ENCODE peak calls at places on chromosomes 4 and X, in seven cellular contexts. E, R, M, Y, L, S and X are unnamed samples.

GRCh38 chr4:54064317-54065275 is at the start of gene CHIC2:
- DNase-seq in R (peak; percentile 95), Y (peak; percentile 97), S (peak; percentile 97), M (peak; percentile 92), L (peak; percentile 96), E (peak; percentile 95), X (peak; percentile 79)

GRCh38 chr4:2855584-2855983 is 11.9 kb downstream of the ADD1 start:
- DNase-seq in S (no peak), E (no peak), Y (no peak), R (no peak), M (no peak), L (no peak), X (no peak)

GRCh38 chr4:73836373-73837269 is at the start of gene CXCL6:
- DNase-seq in M (no peak), Y (peak; percentile 73), L (peak; percentile 17), E (peak; percentile 38), R (no peak), S (no peak), X (no peak)

GRCh38 chrX:134868766-134869495 is 121.9 kb upstream of the SMIM10 start:
- DNase-seq in E (peak; percentile 78), S (no peak), M (peak; percentile 96), R (no peak), Y (peak; percentile 79), L (peak; percentile 71), X (peak; percentile 41)

GRCh38 chr4:89586318-89586717 is 250.6 kb downstream of the SNCA start:
- DNase-seq in E (no peak), M (no peak), S (no peak), Y (no peak), R (no peak), L (peak; percentile 8), X (no peak)

GRCh38 chr4:113603926-113604325 is 157.6 kb downstream of the CAMK2D start:
- DNase-seq in R (no peak), S (no peak), Y (peak; percentile 63), M (peak; percentile 40), L (peak; percentile 5), E (no peak), X (no peak)

GRCh38 chr4:102683846-102684581 is 76.8 kb downstream of the MANBA start:
- DNase-seq in E (no peak), Y (no peak), M (peak; percentile 25), S (no peak), L (no peak), R (no peak), X (no peak)

GRCh38 chrX:49829016-49829415 is at the start of gene PAGE4:
- DNase-seq in E (no peak), R (no peak), S (no peak), M (no peak), Y (no peak), L (no peak), X (no peak)

GRCh38 chr4:135371137-135371536 is 1169.5 kb upstream of the PABPC4L start:
- DNase-seq in M (no peak), Y (no peak), R (no peak), S (no peak), E (no peak), L (no peak), X (no peak)

GRCh38 chrX:136041254-136041812 is 56.1 kb downstream of the SLC9A6 start:
- DNase-seq in M (no peak), S (no peak), Y (no peak), R (no peak), E (no peak), L (no peak), X (no peak)

GRCh38 chrX:47649781-47650163 is 591 bp downstream of the ELK1 start:
- DNase-seq in L (no peak), E (no peak), S (no peak), R (no peak), M (no peak), Y (no peak), X (no peak)

GRCh38 chr4:86532851-86533250 is 61.3 kb upstream of the PTPN13 start:
- DNase-seq in E (no peak), Y (no peak), L (no peak), S (no peak), R (no peak), M (no peak), X (no peak)

DNA sequence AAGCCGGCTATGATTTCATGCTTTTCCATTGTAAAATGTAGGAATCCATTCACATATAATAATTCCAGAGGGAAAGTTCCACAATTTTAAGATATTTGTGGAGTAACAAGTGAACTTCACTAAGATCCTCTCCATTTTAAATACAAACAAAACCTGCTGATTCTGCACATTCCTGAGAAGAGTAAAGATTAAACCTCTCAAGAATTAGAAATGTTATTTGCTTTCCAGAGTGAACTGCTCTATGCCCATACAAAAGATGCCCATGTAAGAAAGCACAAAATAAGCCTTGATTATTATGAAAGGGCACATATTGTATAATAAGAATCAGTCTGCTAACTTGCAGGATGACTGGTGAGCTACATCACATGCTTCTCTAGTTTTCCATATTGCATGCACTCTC is 241.5 kb downstream of the COX18 start:
- DNase-seq in Y (no peak), E (no peak), M (no peak), L (no peak), R (no peak), S (no peak), X (no peak)
- H3K4me3 ChIP-seq in Y (no peak overlapping the region), E (no peak overlapping the region), M (no peak overlapping the region), L (no peak overlapping the region), R (no peak overlapping the region), S (no peak overlapping the region), X (no peak overlapping the region)

DNA sequence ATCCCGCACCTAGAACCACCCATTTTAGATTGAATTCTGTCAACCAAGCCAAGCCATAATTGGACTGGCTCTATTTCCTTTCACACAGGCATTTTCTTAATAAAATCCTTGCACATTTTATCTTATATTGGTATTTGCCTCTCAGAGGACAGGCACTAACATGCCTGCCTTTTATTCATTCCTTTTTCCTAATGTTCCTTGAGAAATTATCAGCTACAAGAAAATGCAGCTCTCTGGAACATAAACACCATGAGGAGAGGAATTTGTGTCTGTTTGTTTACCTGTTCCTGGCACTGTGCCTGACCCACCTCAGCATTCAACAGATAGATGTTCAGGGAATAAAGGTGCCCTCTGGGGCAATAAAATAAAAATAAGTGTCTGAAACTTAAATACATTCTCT is 116.2 kb downstream of the PDHA2 start:
- DNase-seq in E (no peak), Y (no peak), R (no peak), L (no peak), M (no peak), S (no peak), X (no peak)
- TF ChIP-seq CTCF in E (no peak), Y (no peak), R (no peak), L (no peak), M (no peak), S (no peak), X (no peak)

GRCh38 chrX:68995780-68996551 is 167.1 kb downstream of the EFNB1 start:
- DNase-seq in S (no peak), Y (peak; percentile 92), R (peak; percentile 76), M (peak; percentile 78), L (peak; percentile 58), E (peak; percentile 63), X (peak; percentile 49)
- H3K4me3 ChIP-seq in S (peak overlapping the region; percentile 15), Y (no peak overlapping the region), R (no peak overlapping the region), M (no peak overlapping the region), L (no peak overlapping the region), E (no peak overlapping the region), X (no peak overlapping the region)

GRCh38 chr4:98150092-98150761 is 7.0 kb upstream of the STPG2 start:
- DNase-seq in E (peak; percentile 33), M (peak; percentile 16), S (no peak), R (no peak), L (peak; percentile 20), Y (peak; percentile 38), X (peak; percentile 4)
- TF ChIP-seq CTCF in E (peak; percentile 9), M (peak; percentile 45), S (no peak), R (no peak), L (no peak), Y (peak; percentile 11), X (no peak)